ENCODE peak calls at places on chromosomes 7 and 10, in eight cellular contexts. T is OCI-LY7; Y is uterus; L is heart right ventricle; W is WERI-Rb-1; S is H9; O is CD8-positive, alpha-beta T cell; C is endothelial cell. N is an unnamed sample.
A peak's percentile ranks its signal among the peaks of the same experiment; 100 is the strongest.

GRCh38 chr7:106285801-106286492 is 1.2 kb upstream of the NAMPT start:
- DNase-seq in T (peak; percentile 15), Y (no peak), L (no peak), W (no peak), S (no peak), O (no peak), C (no peak), N (no peak)

GRCh38 chr7:97801108-97801507 is 69.2 kb downstream of the TAC1 start:
- DNase-seq in T (no peak), Y (no peak), L (no peak), W (no peak), S (no peak), O (no peak), C (no peak), N (no peak)

GRCh38 chr10:126185666-126186447 is 202.4 kb downstream of the ADAM12 start:
- DNase-seq in T (no peak), Y (no peak), L (no peak), W (peak; percentile 36), S (no peak), O (no peak), C (no peak), N (no peak)

GRCh38 chr10:73769396-73769795 is 12.5 kb upstream of the CHCHD1 start:
- DNase-seq in T (no peak), Y (no peak), L (no peak), W (no peak), S (no peak), O (no peak), C (no peak), N (no peak)

GRCh38 chr10:23157691-23158369 is 34.3 kb upstream of the PTF1A start:
- DNase-seq in T (peak; percentile 64), Y (no peak), L (no peak), W (peak; percentile 24), S (peak; percentile 33), O (no peak), C (no peak), N (peak; percentile 10)

GRCh38 chr10:78937800-78938694 is 130.7 kb upstream of the ZMIZ1 start:
- DNase-seq in T (peak; percentile 43), Y (no peak), L (no peak), W (no peak), S (no peak), O (no peak), C (peak; percentile 64), N (no peak)

GRCh38 chr7:138875794-138876193 is 77.8 kb upstream of the ATP6V0A4 start:
- DNase-seq in T (no peak), Y (no peak), L (no peak), W (no peak), S (no peak), O (peak; percentile 21), C (no peak), N (peak; percentile 92)

GRCh38 chr10:52077796-52078195 is 236.3 kb upstream of the DKK1 start:
- DNase-seq in T (no peak), Y (no peak), L (no peak), W (no peak), S (no peak), O (no peak), C (no peak), N (no peak)

GRCh38 chr7:420142-421055 is 99.2 kb downstream of the PDGFA start:
- DNase-seq in T (no peak), Y (no peak), L (no peak), W (no peak), S (no peak), O (no peak), C (no peak), N (no peak)

GRCh38 chr7:155842496-155843265 is 30.4 kb upstream of the SHH start:
- DNase-seq in T (no peak), Y (no peak), L (no peak), W (no peak), S (peak; percentile 7), O (no peak), C (no peak), N (no peak)

GRCh38 chr10:43295436-43295835 is 28.6 kb upstream of the RASGEF1A start:
- DNase-seq in T (no peak), Y (no peak), L (no peak), W (no peak), S (no peak), O (no peak), C (no peak), N (no peak)

GRCh38 chr7:106182904-106183303 is 70.8 kb upstream of the SYPL1 start:
- DNase-seq in T (no peak), Y (no peak), L (no peak), W (no peak), S (no peak), O (no peak), C (no peak), N (no peak)

GRCh38 chr10:86870679-86871078 is 86.7 kb downstream of the MMRN2 start:
- DNase-seq in T (no peak), Y (no peak), L (no peak), W (no peak), S (no peak), O (no peak), C (no peak), N (no peak)

GRCh38 chr10:5888843-5889623 is 660 bp downstream of the ANKRD16 start:
- DNase-seq in T (peak; percentile 65), Y (no peak), L (peak; percentile 36), W (peak; percentile 15), S (peak; percentile 70), O (peak; percentile 2), C (peak; percentile 62), N (no peak)

GRCh38 chr7:159067870-159068787 is 76.5 kb downstream of the VIPR2 start:
- DNase-seq in T (no peak), Y (peak; percentile 59), L (peak; percentile 81), W (no peak), S (no peak), O (no peak), C (no peak), N (no peak)

GRCh38 chr10:132554991-132555647 is 17.5 kb downstream of the INPP5A start:
- DNase-seq in T (peak; percentile 82), Y (peak; percentile 36), L (peak; percentile 64), W (no peak), S (no peak), O (no peak), C (no peak), N (no peak)

GRCh38 chr7:100629117-100629711 is 12.1 kb downstream of the TFR2 start:
- DNase-seq in T (peak; percentile 65), Y (no peak), L (no peak), W (peak; percentile 64), S (peak; percentile 85), O (no peak), C (peak; percentile 71), N (no peak)

GRCh38 chr7:146773506-146773905 is 656.9 kb downstream of the CNTNAP2 start:
- DNase-seq in T (no peak), Y (no peak), L (no peak), W (no peak), S (no peak), O (no peak), C (no peak), N (no peak)

GRCh38 chr10:58101682-58102081 is 166.0 kb downstream of the IPMK start:
- DNase-seq in T (no peak), Y (no peak), L (no peak), W (no peak), S (no peak), O (no peak), C (no peak), N (no peak)

GRCh38 chr7:157769016-157769869 is 432.4 kb downstream of the DNAJB6 start:
- DNase-seq in T (no peak), Y (no peak), L (no peak), W (peak; percentile 43), S (no peak), O (no peak), C (no peak), N (no peak)

GRCh38 chr7:128879461-128879938 is 16.8 kb downstream of the ATP6V1F start:
- DNase-seq in T (no peak), Y (no peak), L (no peak), W (peak; percentile 57), S (no peak), O (no peak), C (no peak), N (no peak)

GRCh38 chr7:148129023-148129422 is 461.5 kb upstream of the C7orf33 start:
- DNase-seq in T (no peak), Y (no peak), L (no peak), W (no peak), S (no peak), O (no peak), C (no peak), N (no peak)

GRCh38 chr10:60387531-60387930 is 2.1 kb downstream of the ANK3 start:
- DNase-seq in T (no peak), Y (no peak), L (no peak), W (no peak), S (no peak), O (no peak), C (no peak), N (no peak)

GRCh38 chr7:134691820-134692705 is 45.4 kb downstream of the BPGM start:
- DNase-seq in T (no peak), Y (peak; percentile 80), L (no peak), W (no peak), S (no peak), O (no peak), C (no peak), N (peak; percentile 83)

GRCh38 chr7:418636-419280 is 100.9 kb downstream of the PDGFA start:
- DNase-seq in T (no peak), Y (no peak), L (no peak), W (no peak), S (no peak), O (no peak), C (no peak), N (no peak)

GRCh38 chr10:132397036-132397541 is at the start of gene PWWP2B:
- DNase-seq in T (peak; percentile 23), Y (peak; percentile 43), L (peak; percentile 71), W (no peak), S (no peak), O (no peak), C (peak; percentile 50), N (no peak)

GRCh38 chr10:100812978-100813377 is 67.6 kb downstream of the PAX2 start:
- DNase-seq in T (no peak), Y (no peak), L (no peak), W (peak; percentile 30), S (no peak), O (no peak), C (no peak), N (no peak)

GRCh38 chr10:6918305-6918704 is 338.2 kb upstream of the PRKCQ start:
- DNase-seq in T (peak; percentile 57), Y (no peak), L (no peak), W (peak; percentile 6), S (peak; percentile 60), O (peak; percentile 38), C (peak; percentile 44), N (no peak)
- TF ChIP-seq CTCF in T (peak; percentile 83), Y (peak; percentile 21), L (peak; percentile 44), W (no peak), S (peak; percentile 67), O (peak; percentile 77), C (peak; percentile 53), N (peak; percentile 51)

GRCh38 chr10:124647421-124648130 is 96.6 kb downstream of the FAM53B start:
- DNase-seq in T (peak; percentile 80), Y (no peak), L (peak; percentile 64), W (peak; percentile 45), S (no peak), O (peak; percentile 44), C (peak; percentile 27), N (peak; percentile 7)
- TF ChIP-seq CTCF in T (peak; percentile 66), Y (peak; percentile 4), L (peak; percentile 52), W (peak; percentile 42), S (no peak), O (peak; percentile 30), C (no peak), N (peak; percentile 36)

GRCh38 chr10:93071674-93072224 is 1.9 kb upstream of the CYP26A1 start:
- DNase-seq in T (no peak), Y (no peak), L (peak; percentile 11), W (peak; percentile 43), S (peak; percentile 83), O (no peak), C (peak; percentile 47), N (no peak)
- TF ChIP-seq CTCF in T (no peak), Y (no peak), L (no peak), W (no peak), S (peak; percentile 39), O (no peak), C (no peak), N (no peak)

GRCh38 chr10:36612436-36612835 is 513.0 kb upstream of the ANKRD30A start:
- DNase-seq in T (no peak), Y (no peak), L (no peak), W (no peak), S (peak; percentile 51), O (no peak), C (no peak), N (no peak)
- TF ChIP-seq CTCF in T (no peak), Y (no peak), L (no peak), W (no peak), S (peak; percentile 49), O (no peak), C (no peak), N (no peak)